ENCODE peak calls at places on chromosome 7, in four cellular contexts. B is SK-N-SH, Z is K562, P is GM12878. W is an unnamed sample.

GRCh38 chr7:921071-921461 is 33.4 kb downstream of the ADAP1 start:
- DNase-seq in B (no peak), P (no peak), Z (no peak), W (peak; percentile 4)

GRCh38 chr7:45985902-45986301 is 64.8 kb upstream of the IGFBP3 start:
- DNase-seq in P (no peak), Z (no peak), B (no peak), W (no peak)

GRCh38 chr7:16801111-16801542 is 3.7 kb downstream of the AGR2 start:
- DNase-seq in P (no peak), B (peak; percentile 42), Z (peak; percentile 17), W (no peak)

GRCh38 chr7:2853147-2853546 is 9.0 kb upstream of the GNA12 start:
- DNase-seq in P (no peak), B (no peak), Z (no peak), W (no peak)

GRCh38 chr7:33750177-33750576 is 155.2 kb upstream of the BMPER start:
- DNase-seq in Z (no peak), B (no peak), P (peak; percentile 23), W (no peak)

GRCh38 chr7:44309271-44310091 is 15.9 kb downstream of the CAMK2B start:
- DNase-seq in B (peak; percentile 47), P (no peak), Z (peak; percentile 72), W (peak; percentile 72)

GRCh38 chr7:112080974-112081373 is 125.2 kb downstream of the DOCK4 start:
- DNase-seq in P (peak; percentile 64), Z (no peak), B (no peak), W (no peak)

GRCh38 chr7:115662120-115662519 is 368.4 kb downstream of the TFEC start:
- DNase-seq in B (no peak), P (no peak), Z (no peak), W (no peak)

GRCh38 chr7:29337628-29338116 is 143.1 kb downstream of the CHN2 start:
- DNase-seq in B (no peak), Z (no peak), P (no peak), W (no peak)

GRCh38 chr7:88401009-88401623 is 94.4 kb upstream of the STEAP4 start:
- DNase-seq in B (peak; percentile 39), P (no peak), Z (peak; percentile 21), W (no peak)

GRCh38 chr7:76332073-76332472 is 26.7 kb downstream of the YWHAG start:
- DNase-seq in B (no peak), P (no peak), Z (no peak), W (no peak)

GRCh38 chr7:129872054-129872453 is 80.7 kb downstream of the UBE2H start:
- DNase-seq in B (no peak), P (no peak), Z (no peak), W (no peak)

GRCh38 chr7:20206104-20206896 is 10.9 kb downstream of the MACC1 start:
- DNase-seq in Z (no peak), P (no peak), B (no peak), W (no peak)

GRCh38 chr7:142752376-142753225 is 3.3 kb downstream of the PRSS1 start:
- DNase-seq in P (no peak), B (no peak), Z (no peak), W (no peak)

GRCh38 chr7:157601530-157601929 is 264.7 kb downstream of the DNAJB6 start:
- DNase-seq in P (no peak), B (no peak), Z (no peak), W (peak; percentile 3)

GRCh38 chr7:13411641-13412040 is 577.8 kb downstream of the ETV1 start:
- DNase-seq in Z (no peak), P (no peak), B (no peak), W (no peak)

GRCh38 chr7:149180713-149181112 is 14.6 kb upstream of the ZNF282 start:
- DNase-seq in B (no peak), P (no peak), Z (no peak), W (no peak)

GRCh38 chr7:191105-192034 is 1.0 kb upstream of the FAM20C start:
- DNase-seq in P (no peak), Z (no peak), B (peak; percentile 69), W (no peak)

GRCh38 chr7:136018104-136018503 is 40.9 kb upstream of the MTPN start:
- DNase-seq in Z (no peak), B (no peak), P (no peak), W (no peak)

GRCh38 chr7:98816925-98817710 is 52.7 kb downstream of the TMEM130 start:
- DNase-seq in Z (no peak), P (no peak), B (no peak), W (no peak)

GRCh38 chr7:51071427-51071826 is 245.2 kb downstream of the COBL start:
- DNase-seq in P (no peak), B (no peak), Z (no peak), W (no peak)

GRCh38 chr7:17580861-17581260 is 282.4 kb downstream of the AHR start:
- DNase-seq in Z (no peak), B (no peak), P (no peak), W (no peak)

GRCh38 chr7:157129907-157130460 is 8.7 kb upstream of the UBE3C start:
- DNase-seq in P (no peak), B (no peak), Z (no peak), W (no peak)

GRCh38 chr7:7181519-7182155 is 707 bp upstream of the C1GALT1 start:
- DNase-seq in Z (peak; percentile 59), P (peak; percentile 68), B (peak; percentile 55), W (peak; percentile 30)

GRCh38 chr7:26853788-26854393 is 10.5 kb downstream of the SKAP2 start:
- DNase-seq in P (no peak), Z (no peak), B (peak; percentile 20), W (no peak)

GRCh38 chr7:110541962-110542361 is 549.0 kb upstream of the LRRN3 start:
- DNase-seq in P (no peak), Z (no peak), B (no peak), W (no peak)

GRCh38 chr7:108347616-108348015 is 108.6 kb downstream of the NRCAM start:
- DNase-seq in Z (no peak), B (no peak), P (no peak), W (peak; percentile 79)

GRCh38 chr7:42854521-42855118 is 57.2 kb downstream of the C7orf25 start:
- DNase-seq in Z (no peak), P (no peak), B (no peak), W (no peak)

GRCh38 chr7:1669954-1670893 is at the start of gene ELFN1:
- DNase-seq in P (no peak), Z (peak; percentile 64), B (peak; percentile 86), W (peak; percentile 81)

GRCh38 chr7:51307811-51308737 is 8.5 kb downstream of the COBL start:
- DNase-seq in Z (no peak), P (no peak), B (no peak), W (no peak)

DNA sequence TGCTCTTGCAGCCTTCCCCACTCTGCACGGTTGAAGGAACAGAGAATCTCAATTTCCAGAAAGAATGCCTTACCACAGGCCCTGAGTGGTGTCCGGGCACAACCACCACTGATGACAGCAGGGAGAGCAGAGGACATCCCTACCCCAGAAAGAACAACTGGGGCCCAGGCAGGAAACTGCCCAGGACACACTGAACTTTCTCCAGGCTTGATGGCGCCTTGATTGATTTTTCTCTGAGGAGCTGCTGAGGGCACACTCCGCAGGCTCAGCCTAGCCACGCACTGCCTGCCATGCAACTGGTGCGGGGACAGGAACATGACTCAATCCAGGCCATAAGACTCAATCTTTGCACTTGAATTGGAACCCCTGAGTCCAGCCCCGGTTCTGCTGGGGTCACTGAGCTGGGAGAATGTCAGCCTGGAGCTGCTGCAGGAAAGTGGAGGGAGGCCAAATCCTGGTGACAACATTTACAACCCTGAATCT is 5.9 kb downstream of the AKR1B1 start:
- DNase-seq in B (no peak), Z (no peak), P (no peak), W (no peak)
- TF ChIP-seq USF1 in B (no peak), Z (no peak), P (no peak), W (no peak)

DNA sequence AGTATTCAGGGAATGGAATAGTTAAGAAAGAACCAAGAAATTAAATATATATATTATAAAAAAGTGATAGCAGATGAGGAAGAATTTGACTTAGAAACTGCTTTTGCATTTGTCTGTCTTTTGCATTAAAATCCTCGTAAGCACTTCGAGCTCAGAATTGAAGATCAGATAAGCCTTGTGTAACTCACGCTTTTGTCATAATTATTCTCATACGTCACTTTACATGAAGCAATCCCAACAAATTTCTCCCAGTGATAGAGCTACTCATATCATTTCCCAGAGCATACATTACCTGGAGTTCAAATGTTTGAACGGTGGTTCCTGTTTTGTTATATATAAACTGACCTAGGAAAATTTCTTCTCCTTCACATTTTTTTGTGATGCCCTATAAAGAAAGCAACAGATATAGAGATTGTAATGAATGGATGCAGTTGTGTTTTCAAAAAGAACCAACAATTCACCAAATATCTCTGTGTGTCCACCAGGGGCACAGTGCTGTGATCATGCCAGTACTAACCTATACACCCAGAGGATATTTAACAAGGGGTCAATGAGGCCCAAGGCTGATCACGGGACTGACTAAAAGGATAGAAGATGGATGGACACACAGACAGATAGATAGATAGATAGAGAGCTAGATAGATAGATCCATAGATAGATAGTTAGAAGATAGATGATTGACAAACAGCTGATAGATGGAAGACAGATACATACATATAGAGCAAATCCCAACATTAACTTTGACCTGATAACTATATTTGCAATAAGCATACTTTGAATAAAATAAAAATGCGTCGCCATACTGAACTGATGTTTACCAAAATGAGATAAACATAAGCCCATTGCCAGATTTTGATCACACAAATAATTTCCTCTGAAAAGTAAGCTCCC is 9.3 kb upstream of the HUS1 start:
- DNase-seq in B (peak; percentile 56), Z (no peak), P (no peak), W (no peak)
- TF ChIP-seq USF1 in B (no peak), Z (no peak), P (no peak), W (no peak)

DNA sequence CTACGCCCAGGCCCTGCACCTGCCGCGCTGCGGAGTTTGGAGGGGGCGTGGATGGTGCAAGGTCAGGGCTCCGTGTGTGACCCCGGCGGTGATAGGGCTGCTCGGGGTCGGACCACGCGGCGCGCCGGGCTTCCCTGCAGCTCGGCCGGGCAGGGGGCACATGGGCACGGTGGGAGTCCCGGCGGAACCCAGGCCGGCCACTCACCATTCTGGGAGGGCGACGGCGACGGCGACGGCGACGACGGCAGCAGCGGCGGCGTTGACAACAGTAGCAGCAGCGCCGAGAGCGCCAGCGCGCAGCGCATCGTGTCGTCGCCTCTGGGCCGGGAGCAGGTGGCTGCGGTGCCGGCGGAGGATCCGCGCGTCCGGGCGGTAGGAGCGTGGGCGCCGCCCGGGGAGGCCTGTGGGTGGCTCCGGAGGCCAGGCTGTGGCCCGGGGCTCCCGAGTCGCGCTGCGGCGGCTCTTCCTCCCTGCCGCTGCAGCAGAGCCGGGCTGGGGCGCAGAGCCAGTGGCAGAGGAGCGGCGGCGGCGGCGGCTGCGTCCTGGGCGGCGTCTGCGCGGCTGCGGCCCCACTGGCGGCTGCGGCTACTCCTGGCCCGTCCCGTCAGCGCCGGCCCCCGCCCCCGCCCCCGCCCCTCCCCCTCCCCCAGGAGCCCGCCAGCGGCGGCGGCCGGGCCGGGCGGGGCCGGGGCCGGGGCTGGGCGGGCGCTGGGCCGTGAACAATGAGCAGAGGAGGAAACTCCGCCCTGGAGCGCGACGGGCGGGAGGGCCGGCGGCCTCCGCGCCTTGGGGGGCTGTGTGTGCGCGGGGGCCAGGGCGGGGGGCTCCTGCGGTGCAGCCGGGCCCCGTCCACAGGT is at the start of gene PODXL:
- DNase-seq in B (peak; percentile 99), P (no peak), Z (peak; percentile 99), W (peak; percentile 79)
- TF ChIP-seq USF1 in B (no peak), P (no peak), Z (no peak), W (peak; percentile 10)

GRCh38 chr7:158838238-158838637 is 8.9 kb upstream of the ESYT2 start:
- DNase-seq in P (no peak), Z (no peak), B (no peak), W (no peak)
- TF ChIP-seq USF1 in P (no peak), Z (no peak), B (no peak), W (no peak)

W was measured in WTC11.